ENCODE peak calls at places on chromosome 11, in eight cellular contexts. L, P, U, R, O, I, X and B are unnamed samples.

GRCh38 chr11:101436511-101437142 is 147.2 kb downstream of the TRPC6 start:
- DNase-seq in U (peak), L (peak), P (no peak), X (no peak), R (no peak), O (peak), I (no peak), B (no peak)

GRCh38 chr11:58626915-58627483 is 4.5 kb downstream of the CNTF start:
- DNase-seq in R (no peak), U (no peak), O (no peak), P (no peak), I (no peak), L (no peak), X (no peak), B (no peak)

GRCh38 chr11:117546431-117547160 is 218.9 kb downstream of the CEP164 start:
- DNase-seq in R (no peak), X (no peak), L (no peak), I (no peak), P (no peak), U (no peak), O (no peak), B (no peak)

GRCh38 chr11:9762531-9762930 is 98.7 kb downstream of the SWAP70 start:
- DNase-seq in L (no peak), X (no peak), P (no peak), R (no peak), U (peak), I (no peak), O (no peak), B (no peak)

GRCh38 chr11:65968600-65969482 is 7.3 kb downstream of the SART1 start:
- DNase-seq in O (no peak), R (no peak), L (no peak), P (no peak), U (no peak), I (no peak), X (no peak), B (no peak)

GRCh38 chr11:43924112-43924855 is 18.2 kb upstream of the C11orf96 start:
- DNase-seq in U (no peak), L (no peak), R (no peak), X (no peak), O (no peak), I (no peak), P (no peak), B (no peak)

GRCh38 chr11:118215262-118215661 is 9.5 kb downstream of the JAML start:
- DNase-seq in R (peak), O (no peak), I (no peak), X (no peak), L (no peak), P (peak), U (no peak), B (no peak)

GRCh38 chr11:132960273-132960672 is 572.0 kb downstream of the OPCML start:
- DNase-seq in I (no peak), O (no peak), L (no peak), U (no peak), X (no peak), R (no peak), P (no peak), B (no peak)

GRCh38 chr11:27046956-27047355 is 6.3 kb downstream of the BBOX1 start:
- DNase-seq in R (no peak), L (no peak), P (no peak), I (no peak), U (no peak), O (no peak), X (no peak), B (no peak)

GRCh38 chr11:33912405-33913361 is 20.8 kb upstream of the LMO2 start:
- DNase-seq in O (peak), X (no peak), P (no peak), U (peak), R (no peak), L (no peak), I (peak), B (no peak)

GRCh38 chr11:90447651-90448050 is 224.8 kb upstream of the CHORDC1 start:
- DNase-seq in X (no peak), L (no peak), I (no peak), P (no peak), U (no peak), R (no peak), O (no peak), B (no peak)

GRCh38 chr11:64969209-64969608 is 2.7 kb downstream of the MAJIN start:
- DNase-seq in I (no peak), P (no peak), X (no peak), O (peak), L (peak), U (no peak), R (no peak), B (no peak)

GRCh38 chr11:78420255-78420764 is 2.7 kb upstream of the GAB2 start:
- DNase-seq in O (peak), X (peak), I (peak), P (peak), U (peak), L (peak), R (peak), B (no peak)

GRCh38 chr11:71117311-71117710 is 135.1 kb downstream of the SHANK2 start:
- DNase-seq in U (no peak), L (no peak), O (no peak), R (no peak), P (no peak), X (no peak), I (no peak), B (no peak)

GRCh38 chr11:107043242-107043991 is 25.1 kb upstream of the GUCY1A2 start:
- DNase-seq in U (no peak), P (no peak), I (peak), R (no peak), L (no peak), O (peak), X (no peak), B (no peak)

GRCh38 chr11:102933627-102934026 is 21.9 kb downstream of the MMP13 start:
- DNase-seq in X (no peak), O (no peak), R (no peak), P (no peak), U (no peak), I (no peak), L (no peak), B (no peak)